ENCODE peak calls at places on chromosomes 6 and 20, in ten cellular contexts. K is HFFc6; I is germinal center; W is NB4; N is stimulated activated naive B cell treated with anti-CD40 and anti-IgM and Interleukin-4, amounts not matched to agents 10 μg/mL and 1 μg/mL and 100 μg/mL, for 72 hours; M is SIG-M5; C is pons; T is NCI-H1436; H is midbrain; U is IMR-90. F is an unnamed sample.

GRCh38 chr20:25032478-25033183 is 25.3 kb downstream of the ACSS1 start:
- DNase-seq in K (no peak), I (no peak), W (no peak), N (no peak), M (no peak), C (peak), T (no peak), H (peak), U (no peak), F (no peak)

GRCh38 chr20:14069796-14070195 is 74.5 kb downstream of the MACROD2 start:
- DNase-seq in K (peak), I (no peak), W (peak), N (no peak), M (no peak), C (no peak), T (no peak), H (no peak), U (no peak), F (no peak)

GRCh38 chr6:31453259-31453658 is 44.7 kb upstream of the MICB start:
- DNase-seq in K (no peak), I (no peak), W (peak), N (no peak), M (peak), C (no peak), T (no peak), H (no peak), U (no peak), F (no peak)

GRCh38 chr6:64330694-64331309 is 695.2 kb downstream of the PHF3 start:
- DNase-seq in K (peak), I (no peak), W (peak), N (peak), M (no peak), C (peak), T (peak), H (peak), U (peak), F (no peak)

GRCh38 chr6:119609865-119610264 is 260.3 kb upstream of the MAN1A1 start:
- DNase-seq in K (no peak), I (no peak), W (no peak), N (no peak), M (no peak), C (no peak), T (no peak), H (no peak), U (no peak), F (no peak)

GRCh38 chr6:167720456-167721285 is 106.0 kb upstream of the AFDN start:
- DNase-seq in K (no peak), I (no peak), W (no peak), N (no peak), M (no peak), C (no peak), T (no peak), H (no peak), U (no peak), F (no peak)

GRCh38 chr6:130405549-130405948 is 39.7 kb downstream of the TMEM200A start:
- DNase-seq in K (no peak), I (no peak), W (no peak), N (no peak), M (no peak), C (no peak), T (no peak), H (no peak), U (no peak), F (no peak)

GRCh38 chr6:110329348-110329728 is 28.8 kb downstream of the METTL24 start:
- DNase-seq in K (no peak), I (no peak), W (no peak), N (no peak), M (no peak), C (no peak), T (no peak), H (no peak), U (peak), F (no peak)

GRCh38 chr6:56023829-56024228 is 148.4 kb upstream of the BMP5 start:
- DNase-seq in K (no peak), I (no peak), W (no peak), N (no peak), M (no peak), C (no peak), T (no peak), H (no peak), U (no peak), F (no peak)

GRCh38 chr20:58431134-58431533 is 42.1 kb downstream of the VAPB start:
- DNase-seq in K (peak), I (no peak), W (no peak), N (no peak), M (no peak), C (no peak), T (no peak), H (no peak), U (peak), F (no peak)

GRCh38 chr20:47950103-47950502 is 164.8 kb upstream of the SULF2 start:
- DNase-seq in K (no peak), I (no peak), W (no peak), N (no peak), M (no peak), C (peak), T (no peak), H (peak), U (no peak), F (no peak)

GRCh38 chr6:169724554-169725269 is 412 bp upstream of the PHF10 start:
- DNase-seq in K (no peak), I (peak), W (peak), N (peak), M (no peak), C (peak), T (peak), H (peak), U (peak), F (peak)

GRCh38 chr6:163324326-163324927 is 90.1 kb upstream of the QKI start:
- DNase-seq in K (no peak), I (no peak), W (no peak), N (no peak), M (no peak), C (peak), T (no peak), H (peak), U (no peak), F (no peak)

GRCh38 chr6:96898241-96898851 is 655 bp upstream of the NDUFAF4 start:
- DNase-seq in K (peak), I (peak), W (peak), N (no peak), M (no peak), C (peak), T (no peak), H (peak), U (peak), F (no peak)

GRCh38 chr6:39853604-39854003 is 61.4 kb downstream of the DAAM2 start:
- DNase-seq in K (no peak), I (no peak), W (no peak), N (no peak), M (no peak), C (peak), T (no peak), H (peak), U (no peak), F (no peak)

GRCh38 chr6:30357678-30358339 is 12.9 kb downstream of the RPP21 start:
- DNase-seq in K (peak), I (peak), W (peak), N (peak), M (no peak), C (peak), T (peak), H (peak), U (peak), F (peak)

GRCh38 chr6:151096255-151096612 is 143.5 kb upstream of the AKAP12 start:
- DNase-seq in K (no peak), I (no peak), W (no peak), N (no peak), M (no peak), C (no peak), T (no peak), H (no peak), U (no peak), F (no peak)

GRCh38 chr6:20013485-20013884 is 176.3 kb downstream of the ID4 start:
- DNase-seq in K (no peak), I (no peak), W (no peak), N (no peak), M (no peak), C (peak), T (no peak), H (peak), U (no peak), F (no peak)

GRCh38 chr6:146861029-146861563 is 262.3 kb downstream of the ADGB start:
- DNase-seq in K (no peak), I (no peak), W (no peak), N (no peak), M (no peak), C (no peak), T (no peak), H (no peak), U (no peak), F (no peak)

GRCh38 chr20:60131375-60131774 is 173.2 kb downstream of the CDH26 start:
- DNase-seq in K (no peak), I (no peak), W (peak), N (no peak), M (no peak), C (no peak), T (no peak), H (no peak), U (no peak), F (no peak)

GRCh38 chr20:25223179-25223661 is 24.7 kb upstream of the PYGB start:
- DNase-seq in K (peak), I (no peak), W (peak), N (no peak), M (no peak), C (no peak), T (no peak), H (no peak), U (peak), F (no peak)

GRCh38 chr6:166556871-166557322 is 29.6 kb downstream of the RAMACL start:
- DNase-seq in K (peak), I (peak), W (peak), N (no peak), M (no peak), C (peak), T (no peak), H (peak), U (peak), F (no peak)

GRCh38 chr6:114342086-114342825 is 567 bp downstream of the HS3ST5 start:
- DNase-seq in K (no peak), I (no peak), W (no peak), N (no peak), M (no peak), C (peak), T (peak), H (peak), U (no peak), F (peak)

GRCh38 chr6:157432231-157432630 is 51.2 kb downstream of the ZDHHC14 start:
- DNase-seq in K (no peak), I (no peak), W (no peak), N (no peak), M (no peak), C (no peak), T (no peak), H (no peak), U (no peak), F (no peak)

GRCh38 chr6:43803055-43803782 is 33.2 kb downstream of the VEGFA start:
- DNase-seq in K (no peak), I (no peak), W (peak), N (no peak), M (no peak), C (no peak), T (no peak), H (no peak), U (no peak), F (no peak)

GRCh38 chr6:71414486-71414885 is 125.9 kb downstream of the OGFRL1 start:
- DNase-seq in K (no peak), I (no peak), W (no peak), N (no peak), M (no peak), C (no peak), T (no peak), H (no peak), U (no peak), F (no peak)

GRCh38 chr6:147287869-147288271 is 83.7 kb downstream of the STXBP5 start:
- DNase-seq in K (peak), I (no peak), W (no peak), N (no peak), M (no peak), C (no peak), T (no peak), H (no peak), U (peak), F (no peak)

GRCh38 chr20:48017992-48018391 is 232.7 kb upstream of the SULF2 start:
- DNase-seq in K (no peak), I (no peak), W (no peak), N (no peak), M (no peak), C (no peak), T (no peak), H (no peak), U (no peak), F (no peak)

GRCh38 chr6:14305131-14305530 is 187.6 kb downstream of the CD83 start:
- DNase-seq in K (no peak), I (no peak), W (no peak), N (no peak), M (no peak), C (no peak), T (no peak), H (no peak), U (no peak), F (no peak)

GRCh38 chr20:62557999-62558408 is 82.2 kb upstream of the GATA5 start:
- DNase-seq in K (no peak), I (no peak), W (no peak), N (no peak), M (no peak), C (no peak), T (no peak), H (no peak), U (no peak), F (no peak)

GRCh38 chr6:116111552-116112528 is 11.2 kb downstream of the NT5DC1 start:
- DNase-seq in K (peak), I (peak), W (peak), N (no peak), M (no peak), C (peak), T (peak), H (peak), U (peak), F (no peak)

GRCh38 chr20:58864346-58864745 is 11.8 kb downstream of the GNAS start:
- DNase-seq in K (no peak), I (no peak), W (no peak), N (no peak), M (no peak), C (no peak), T (no peak), H (no peak), U (no peak), F (no peak)